ENCODE peak calls at places on chromosomes 6 and 20, in four cellular contexts. R is HepG2, C is upper lobe of left lung, T is GM12878. B is an unnamed sample.

GRCh38 chr6:166203003-166203640 is 35.5 kb upstream of the TBXT start:
- ATAC-seq in R (no peak), C (no peak), T (peak), B (no peak)

GRCh38 chr6:72769459-72770125 is 147.7 kb downstream of the KCNQ5 start:
- ATAC-seq in R (no peak), C (no peak), T (peak), B (no peak)

GRCh38 chr20:46324960-46325703 is 16.8 kb upstream of the CDH22 start:
- ATAC-seq in R (peak), C (peak), T (peak), B (no peak)

GRCh38 chr6:4676016-4676415 is 100.2 kb upstream of the CDYL start:
- ATAC-seq in R (no peak), C (no peak), T (no peak), B (no peak)

GRCh38 chr6:474454-475185 is 83.1 kb downstream of the IRF4 start:
- ATAC-seq in R (peak), C (peak), T (peak), B (no peak)

GRCh38 chr6:24004062-24004461 is 122.0 kb upstream of the NRSN1 start:
- ATAC-seq in R (no peak), C (peak), T (no peak), B (no peak)

GRCh38 chr20:47544240-47544639 is 42.6 kb downstream of the NCOA3 start:
- ATAC-seq in R (no peak), C (no peak), T (peak), B (no peak)

GRCh38 chr6:15509335-15509933 is 153.4 kb downstream of the DTNBP1 start:
- ATAC-seq in R (no peak), C (no peak), T (no peak), B (no peak)

GRCh38 chr6:147135211-147135672 is 69.0 kb upstream of the STXBP5 start:
- ATAC-seq in R (no peak), C (peak), T (no peak), B (no peak)

GRCh38 chr20:59385038-59385437 is 84.6 kb downstream of the EDN3 start:
- ATAC-seq in R (no peak), C (no peak), T (no peak), B (no peak)

GRCh38 chr6:142918339-142919042 is 26.5 kb downstream of the HIVEP2 start:
- ATAC-seq in R (no peak), C (no peak), T (no peak), B (no peak)

GRCh38 chr6:1312193-1312443 is 220 bp downstream of the FOXQ1 start:
- ATAC-seq in R (no peak), C (no peak), T (no peak), B (peak)

GRCh38 chr20:9447182-9447581 is 67.2 kb upstream of the LAMP5 start:
- ATAC-seq in R (no peak), C (no peak), T (no peak), B (no peak)

GRCh38 chr20:3135507-3136070 is 24.1 kb downstream of the FASTKD5 start:
- ATAC-seq in R (no peak), C (no peak), T (no peak), B (no peak)

GRCh38 chr6:161951139-161951538 is 677.3 kb upstream of the AGPAT4 start:
- ATAC-seq in R (no peak), C (no peak), T (no peak), B (no peak)

GRCh38 chr6:165718486-165718885 is 55.4 kb upstream of the PDE10A start:
- ATAC-seq in R (no peak), C (no peak), T (no peak), B (no peak)

DNA sequence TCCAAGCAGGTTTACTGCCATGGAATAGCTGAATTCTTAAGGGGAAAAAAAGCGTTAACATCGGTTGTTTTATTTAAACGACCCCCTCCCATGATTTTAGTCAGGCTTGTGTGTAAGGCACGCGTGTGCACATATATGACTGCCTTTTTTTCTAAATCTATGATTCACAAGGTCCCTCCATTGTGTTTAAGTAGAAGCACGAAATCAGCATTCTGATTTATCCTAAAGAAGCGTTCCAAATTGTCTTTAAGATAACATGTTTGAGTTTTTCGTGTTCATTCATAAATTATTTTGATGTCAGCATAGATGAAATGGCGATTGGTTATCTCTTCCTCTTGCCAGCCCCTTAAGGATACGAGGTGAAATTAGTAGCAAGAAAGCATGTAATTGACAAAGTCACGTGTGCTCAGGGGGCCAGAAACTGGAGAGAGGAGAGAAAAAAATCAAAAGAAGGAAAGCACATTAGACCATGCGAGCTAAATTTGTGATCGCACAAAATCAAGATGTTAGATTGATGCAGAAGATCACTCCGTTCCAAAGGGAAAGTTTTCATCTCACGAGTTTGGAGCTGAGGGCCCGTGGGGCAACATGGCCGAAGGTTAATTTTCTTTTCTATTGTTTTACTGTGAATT is at the start of gene LIN28B:
- ATAC-seq in R (no peak), C (no peak), T (peak), B (no peak)
- TF ChIP-seq POLR2A in R (peak), C (no peak), T (no peak), B (no peak)

GRCh38 chr20:58048096-58048702 is 180.3 kb downstream of the ANKRD60 start:
- ATAC-seq in R (no peak), C (no peak), T (no peak), B (no peak)
- TF ChIP-seq POLR2AphosphoS5 in R (no peak), C (no peak), T (no peak), B (no peak)

GRCh38 chr6:32662836-32663235 is 3.6 kb downstream of the HLA-DQB1 start:
- ATAC-seq in R (no peak), C (no peak), T (no peak), B (no peak)

GRCh38 chr6:32658268-32658897 is 8.1 kb downstream of the HLA-DQB1 start:
- ATAC-seq in R (no peak), C (peak), T (peak), B (no peak)

GRCh38 chr6:32662099-32662498 is 4.4 kb downstream of the HLA-DQB1 start:
- ATAC-seq in R (no peak), C (no peak), T (no peak), B (no peak)

GRCh38 chr6:32664354-32664753 is 2.1 kb downstream of the HLA-DQB1 start:
- ATAC-seq in R (no peak), C (no peak), T (no peak), B (no peak)

DNA sequence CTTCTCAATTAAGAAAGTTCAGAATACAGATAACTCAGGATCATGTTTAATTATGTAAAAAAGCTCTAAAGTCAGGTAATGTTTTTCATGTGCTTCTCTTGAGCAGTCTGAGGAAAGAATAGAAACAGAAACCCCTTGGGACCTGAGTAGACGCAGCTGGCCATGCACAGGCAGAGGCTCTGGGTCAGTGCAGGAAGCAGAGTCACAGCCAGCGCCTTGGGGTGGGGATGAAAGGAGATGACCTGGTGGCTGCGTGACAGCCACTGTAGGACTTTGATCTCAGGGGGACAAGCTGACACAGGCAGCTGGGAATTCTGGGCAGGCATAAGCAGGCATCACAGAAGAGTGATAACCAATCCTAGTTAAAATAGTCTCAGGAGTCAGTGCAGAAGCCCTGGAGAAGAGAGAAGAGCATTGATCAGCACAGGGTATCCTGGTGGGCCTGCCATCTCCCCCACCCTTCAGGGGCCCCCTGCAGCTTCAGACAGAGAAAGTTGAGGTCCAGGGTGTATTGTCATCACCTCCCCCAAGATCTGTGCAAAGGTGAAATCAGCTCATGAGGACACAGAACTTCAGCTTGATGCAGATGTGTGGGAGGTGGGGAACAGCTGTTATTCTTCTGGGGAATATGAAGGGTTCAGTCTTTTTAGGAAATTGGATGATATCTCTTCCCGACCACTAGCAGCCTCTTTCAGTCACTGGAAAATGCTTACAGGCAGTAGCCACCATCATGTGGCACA is 6.4 kb downstream of the HLA-DQB1 start:
- ATAC-seq in R (peak), C (no peak), T (peak), B (no peak)
- TF ChIP-seq POLR2A in R (no peak), C (no peak), T (peak), B (no peak)

DNA sequence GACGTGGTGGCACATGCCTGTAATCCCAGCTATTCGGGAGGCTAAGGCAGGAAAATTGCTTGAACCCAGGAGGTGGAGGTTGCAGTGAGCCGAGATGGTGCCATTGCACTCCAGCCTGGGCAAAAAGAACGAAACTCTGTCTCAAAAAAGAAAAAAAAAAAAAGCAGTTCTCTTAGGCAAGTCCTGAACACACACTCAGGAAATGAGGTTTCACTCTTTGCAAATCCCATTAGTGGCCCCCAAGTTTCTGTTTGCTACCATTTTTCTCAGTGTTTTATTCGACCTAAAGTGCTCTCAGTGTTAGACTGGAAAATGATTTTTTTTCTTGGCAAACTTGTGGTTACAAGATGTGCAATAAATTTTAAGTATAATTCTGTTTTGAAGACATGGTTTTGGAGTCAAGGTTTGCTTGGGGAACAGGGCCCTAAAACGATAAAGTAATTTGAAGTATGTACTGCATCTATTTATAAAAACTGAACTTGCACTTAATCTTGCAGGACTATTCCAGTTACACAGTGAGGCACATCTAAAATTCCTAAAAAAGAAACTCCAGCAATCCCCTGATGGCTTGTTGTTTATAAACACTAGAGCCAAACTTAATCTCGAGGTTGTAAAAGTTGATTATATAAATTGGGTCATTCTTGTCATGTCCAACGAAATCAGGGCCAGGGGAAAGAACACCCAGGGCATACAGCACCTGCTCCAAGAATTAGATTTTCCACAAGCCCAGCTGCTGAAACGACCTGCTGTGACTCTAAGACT is 42.6 kb downstream of the MAP1LC3A start:
- ATAC-seq in R (no peak), C (no peak), T (no peak), B (peak)
- TF ChIP-seq POLR2AphosphoS5 in R (no peak), C (no peak), T (no peak), B (peak)

GRCh38 chr20:24032412-24032898 is 43.9 kb upstream of the GGTLC1 start:
- ATAC-seq in R (no peak), C (no peak), T (no peak), B (no peak)

GRCh38 chr20:24033151-24033550 is 44.6 kb upstream of the GGTLC1 start:
- ATAC-seq in R (no peak), C (no peak), T (no peak), B (no peak)

GRCh38 chr20:24027229-24027628 is 38.6 kb upstream of the GGTLC1 start:
- ATAC-seq in R (no peak), C (peak), T (peak), B (peak)
- TF ChIP-seq POLR2A in R (no peak), C (no peak), T (no peak), B (no peak)

B was measured in gastroesophageal sphincter.